ENCODE peak calls at places on chromosomes 16 and 17, in seven cellular contexts. V is hepatocyte, G is mammary epithelial cell, A is type B pancreatic cell, W is LNCaP clone FGC, S is fibroblast of mammary gland, H is BE2C. M is an unnamed sample.

GRCh38 chr16:85614338-85615013 is 1.4 kb downstream of the GSE1 start:
- DNase-seq in V (no peak), G (no peak), A (no peak), W (no peak), S (no peak), H (no peak), M (no peak)

GRCh38 chr17:50421308-50422031 is 4.5 kb upstream of the ACSF2 start:
- DNase-seq in V (no peak), G (no peak), A (no peak), W (no peak), S (no peak), H (no peak), M (no peak)

GRCh38 chr16:54934536-54935410 is 4.1 kb downstream of the IRX5 start:
- DNase-seq in V (peak; percentile 30), G (peak; percentile 71), A (peak; percentile 73), W (no peak), S (no peak), H (no peak), M (no peak)

GRCh38 chr17:47789611-47790520 is 31.7 kb downstream of the OSBPL7 start:
- DNase-seq in V (peak; percentile 69), G (peak; percentile 50), A (peak; percentile 74), W (no peak), S (peak; percentile 55), H (peak; percentile 88), M (peak; percentile 83)

GRCh38 chr16:12420661-12421209 is 383.0 kb downstream of the CPPED1 start:
- DNase-seq in V (no peak), G (peak; percentile 52), A (no peak), W (no peak), S (no peak), H (no peak), M (peak; percentile 6)

GRCh38 chr16:76639685-76640289 is 362.6 kb downstream of the CNTNAP4 start:
- DNase-seq in V (peak; percentile 67), G (peak; percentile 47), A (no peak), W (peak; percentile 53), S (peak; percentile 84), H (peak; percentile 65), M (peak; percentile 70)

GRCh38 chr16:48014349-48015135 is 141.3 kb downstream of the ABCC12 start:
- DNase-seq in V (peak; percentile 9), G (peak; percentile 98), A (no peak), W (no peak), S (peak; percentile 4), H (no peak), M (no peak)

GRCh38 chr17:43671755-43672502 is 10.2 kb upstream of the MEOX1 start:
- DNase-seq in V (no peak), G (no peak), A (no peak), W (no peak), S (no peak), H (no peak), M (no peak)

GRCh38 chr16:85503642-85504224 is 109.4 kb upstream of the GSE1 start:
- DNase-seq in V (no peak), G (no peak), A (no peak), W (no peak), S (no peak), H (no peak), M (no peak)

GRCh38 chr16:67161595-67162058 is 1.9 kb downstream of the FBXL8 start:
- DNase-seq in V (no peak), G (no peak), A (no peak), W (peak; percentile 69), S (no peak), H (no peak), M (no peak)

GRCh38 chr16:68190099-68190498 is 45.8 kb downstream of the ESRP2 start:
- DNase-seq in V (no peak), G (no peak), A (no peak), W (no peak), S (peak; percentile 40), H (no peak), M (no peak)

GRCh38 chr17:32349503-32349853 is 479 bp upstream of the ZNF207 start:
- DNase-seq in V (peak; percentile 33), G (no peak), A (no peak), W (no peak), S (peak; percentile 19), H (no peak), M (no peak)

GRCh38 chr16:57285379-57285778 is 907 bp upstream of the PLLP start:
- DNase-seq in V (no peak), G (no peak), A (no peak), W (no peak), S (no peak), H (no peak), M (no peak)

GRCh38 chr16:85420501-85421337 is 192.4 kb upstream of the GSE1 start:
- DNase-seq in V (peak; percentile 71), G (peak; percentile 20), A (no peak), W (no peak), S (peak; percentile 40), H (peak; percentile 17), M (peak; percentile 67)

GRCh38 chr17:58658804-58659713 is 32.8 kb downstream of the TEX14 start:
- DNase-seq in V (peak; percentile 89), G (peak; percentile 99), A (peak; percentile 77), W (peak; percentile 92), S (peak; percentile 97), H (peak; percentile 84), M (peak; percentile 96)

GRCh38 chr16:1042776-1043349 is 29.7 kb upstream of the SSTR5 start:
- DNase-seq in V (no peak), G (no peak), A (no peak), W (no peak), S (no peak), H (peak; percentile 76), M (no peak)

GRCh38 chr17:4189280-4189679 is 46.3 kb downstream of the CYB5D2 start:
- DNase-seq in V (no peak), G (no peak), A (no peak), W (no peak), S (no peak), H (no peak), M (no peak)

GRCh38 chr16:74874123-74874522 is 99.5 kb upstream of the FA2H start:
- DNase-seq in V (no peak), G (no peak), A (no peak), W (no peak), S (no peak), H (no peak), M (no peak)

DNA sequence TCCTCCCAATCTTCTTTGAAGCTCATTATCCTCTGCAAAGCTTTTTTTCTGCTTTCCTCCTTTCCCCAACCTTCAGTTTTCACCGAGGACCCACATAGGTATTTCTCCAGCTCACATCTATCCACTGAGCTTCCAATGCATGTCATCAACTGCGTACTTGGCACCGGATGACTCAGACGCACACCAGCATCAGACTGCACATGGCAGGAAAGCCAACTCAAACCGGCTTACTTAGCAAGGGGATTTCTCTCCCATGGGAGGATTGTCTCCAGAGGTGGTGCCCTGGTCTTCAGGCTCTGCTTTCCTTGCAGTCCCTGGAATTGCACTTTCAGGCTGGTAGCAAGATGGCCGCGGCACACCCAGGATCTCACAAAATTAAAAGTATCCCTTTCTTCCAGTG is 1.7 kb upstream of the AKTIP start:
- DNase-seq in V (no peak), G (peak; percentile 4), A (no peak), W (no peak), S (peak; percentile 83), H (no peak), M (no peak)
- TF ChIP-seq CTCF in V (no peak), G (no peak), A (no peak), W (no peak), S (no peak), H (no peak), M (no peak)

DNA sequence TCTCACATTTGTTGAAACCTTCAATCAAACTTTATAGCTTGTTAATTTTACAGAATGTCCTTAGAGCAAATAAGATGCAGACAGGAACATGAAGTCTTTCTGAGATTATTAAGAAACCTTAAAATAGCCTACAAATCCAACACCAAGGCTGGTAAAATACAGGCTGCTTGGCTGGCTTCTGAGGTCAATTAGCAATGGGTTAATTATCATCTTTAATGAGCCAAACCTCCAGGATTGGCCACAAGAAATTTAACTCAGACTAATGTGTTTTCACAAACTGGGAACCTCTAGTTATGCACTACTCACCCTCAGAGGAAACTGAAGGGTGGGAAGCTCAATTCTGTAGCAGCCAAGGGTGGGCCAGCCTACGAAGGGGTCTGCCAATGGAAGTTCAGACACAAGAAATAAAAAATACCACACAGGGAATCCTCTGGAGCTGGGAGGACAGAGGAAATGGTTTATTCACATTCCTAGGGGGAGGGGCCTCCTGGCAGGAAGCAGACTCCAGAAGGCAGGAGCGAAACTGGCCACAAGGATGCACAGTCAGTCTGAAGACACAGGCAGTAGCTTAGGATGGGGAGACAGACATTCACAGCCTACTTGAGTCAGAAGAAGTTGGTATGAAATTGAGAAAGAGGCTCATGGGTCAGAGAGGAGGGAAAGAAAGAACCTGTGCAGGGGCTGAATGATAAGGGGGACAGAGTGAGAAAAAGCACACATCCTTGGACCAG is 36.1 kb downstream of the HIC1 start:
- DNase-seq in V (peak; percentile 86), G (peak; percentile 68), A (no peak), W (peak; percentile 45), S (peak; percentile 97), H (no peak), M (no peak)
- TF ChIP-seq CTCF in V (peak; percentile 31), G (peak; percentile 22), A (peak; percentile 57), W (no peak), S (peak; percentile 54), H (no peak), M (no peak)

GRCh38 chr17:42076797-42077559 is 21.3 kb downstream of the ZNF385C start:
- DNase-seq in V (no peak), G (no peak), A (no peak), W (no peak), S (no peak), H (no peak), M (no peak)

GRCh38 chr17:42068979-42069378 is 18.6 kb upstream of the C17orf113 start:
- DNase-seq in V (no peak), G (no peak), A (no peak), W (no peak), S (no peak), H (no peak), M (no peak)

GRCh38 chr17:42071810-42072209 is 21.4 kb upstream of the C17orf113 start:
- DNase-seq in V (no peak), G (no peak), A (no peak), W (no peak), S (no peak), H (no peak), M (no peak)

GRCh38 chr17:42075789-42076188 is 22.5 kb downstream of the ZNF385C start:
- DNase-seq in V (no peak), G (no peak), A (no peak), W (no peak), S (no peak), H (no peak), M (no peak)

GRCh38 chr17:42072323-42073187 is 22.2 kb upstream of the C17orf113 start:
- DNase-seq in V (peak; percentile 69), G (no peak), A (no peak), W (no peak), S (no peak), H (peak; percentile 44), M (no peak)
- TF ChIP-seq CTCF in V (peak; percentile 1), G (no peak), A (peak; percentile 44), W (no peak), S (no peak), H (peak; percentile 22), M (peak; percentile 7)

DNA sequence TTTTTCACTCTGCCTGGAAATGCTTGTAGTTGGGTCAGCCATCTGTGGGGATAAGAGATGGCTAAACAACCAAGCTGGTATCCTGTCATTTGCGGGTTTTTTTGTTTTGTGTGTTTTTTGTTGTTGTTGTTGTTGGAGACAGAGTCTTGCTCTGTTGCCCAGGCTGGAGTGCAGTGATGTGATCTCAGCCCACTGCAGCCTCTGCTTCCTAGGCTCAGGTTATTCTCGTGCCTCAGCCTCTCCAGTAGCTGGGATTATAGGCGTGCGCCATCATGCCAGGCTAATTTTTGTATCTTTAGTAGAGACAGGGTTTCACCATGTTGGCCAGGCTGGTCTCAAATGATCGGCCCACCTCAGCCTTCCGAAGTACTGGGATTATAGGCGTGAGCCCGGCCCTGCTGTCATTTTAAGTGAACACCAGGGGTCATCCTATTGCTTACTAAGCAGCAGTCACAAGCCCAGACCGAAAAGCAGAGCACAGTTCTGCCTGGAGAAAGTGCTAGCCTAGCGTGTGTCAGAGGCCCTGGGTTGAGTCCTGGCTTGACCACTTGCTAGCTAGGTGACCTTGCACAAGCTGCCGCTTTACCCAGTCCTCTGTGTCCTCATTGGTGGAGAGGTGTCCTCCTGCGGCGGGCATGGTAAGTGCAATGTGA is 4.6 kb downstream of the SMCR8 start:
- DNase-seq in V (peak; percentile 76), G (peak; percentile 30), A (no peak), W (no peak), S (peak; percentile 78), H (peak; percentile 50), M (peak; percentile 51)
- TF ChIP-seq CTCF in V (peak; percentile 63), G (peak; percentile 35), A (peak; percentile 74), W (peak; percentile 55), S (peak; percentile 61), H (peak; percentile 56), M (peak; percentile 20)

M was measured in Caco-2.